ENCODE peak calls at places on chromosomes 4 and X, in eight cellular contexts. One of them, this sample, is unnamed.

GRCh38 chr4:113050361-113050760 is 908 bp downstream of the ANK2 start:
- DNase-seq in PC-3: no peak
- DNase-seq in esophagus squamous epithelium: no peak
- DNase-seq in GM23338: peak; percentile 61
- DNase-seq in mesenchymal stem cell: no peak
- DNase-seq in pancreas: no peak
- DNase-seq in CD8-positive, alpha-beta T cell: no peak
- DNase-seq in esophagus muscularis mucosa: no peak
- DNase-seq in this sample: no peak

GRCh38 chr4:125483278-125483677 is 168.5 kb downstream of the FAT4 start:
- DNase-seq in PC-3: no peak
- DNase-seq in esophagus squamous epithelium: no peak
- DNase-seq in GM23338: no peak
- DNase-seq in mesenchymal stem cell: no peak
- DNase-seq in pancreas: no peak
- DNase-seq in CD8-positive, alpha-beta T cell: no peak
- DNase-seq in esophagus muscularis mucosa: no peak
- DNase-seq in this sample: no peak

GRCh38 chr4:4269856-4270255 is 20.1 kb downstream of the LYAR start:
- DNase-seq in PC-3: peak; percentile 38
- DNase-seq in esophagus squamous epithelium: no peak
- DNase-seq in GM23338: no peak
- DNase-seq in mesenchymal stem cell: peak; percentile 39
- DNase-seq in pancreas: no peak
- DNase-seq in CD8-positive, alpha-beta T cell: peak; percentile 71
- DNase-seq in esophagus muscularis mucosa: no peak
- DNase-seq in this sample: no peak

GRCh38 chr4:112031712-112032328 is 113.4 kb upstream of the FAM241A start:
- DNase-seq in PC-3: peak; percentile 66
- DNase-seq in esophagus squamous epithelium: no peak
- DNase-seq in GM23338: peak; percentile 78
- DNase-seq in mesenchymal stem cell: peak; percentile 72
- DNase-seq in pancreas: no peak
- DNase-seq in CD8-positive, alpha-beta T cell: no peak
- DNase-seq in esophagus muscularis mucosa: no peak
- DNase-seq in this sample: no peak

GRCh38 chr4:182492456-182492855 is 249.3 kb downstream of the TENM3 start:
- DNase-seq in PC-3: no peak
- DNase-seq in esophagus squamous epithelium: no peak
- DNase-seq in GM23338: no peak
- DNase-seq in mesenchymal stem cell: peak; percentile 42
- DNase-seq in pancreas: no peak
- DNase-seq in CD8-positive, alpha-beta T cell: no peak
- DNase-seq in esophagus muscularis mucosa: no peak
- DNase-seq in this sample: no peak

GRCh38 chr4:109174224-109174953 is 128.1 kb downstream of the COL25A1 start:
- DNase-seq in PC-3: no peak
- DNase-seq in esophagus squamous epithelium: no peak
- DNase-seq in GM23338: no peak
- DNase-seq in mesenchymal stem cell: no peak
- DNase-seq in pancreas: no peak
- DNase-seq in CD8-positive, alpha-beta T cell: no peak
- DNase-seq in esophagus muscularis mucosa: no peak
- DNase-seq in this sample: no peak

GRCh38 chr4:29805871-29806480 is 914.2 kb upstream of the PCDH7 start:
- DNase-seq in PC-3: no peak
- DNase-seq in esophagus squamous epithelium: no peak
- DNase-seq in GM23338: no peak
- DNase-seq in mesenchymal stem cell: no peak
- DNase-seq in pancreas: no peak
- DNase-seq in CD8-positive, alpha-beta T cell: no peak
- DNase-seq in esophagus muscularis mucosa: no peak
- DNase-seq in this sample: no peak

GRCh38 chrX:115968436-115969252 is 201.9 kb upstream of the AGTR2 start:
- DNase-seq in PC-3: no peak
- DNase-seq in esophagus squamous epithelium: no peak
- DNase-seq in GM23338: peak; percentile 90
- DNase-seq in mesenchymal stem cell: peak; percentile 66
- DNase-seq in pancreas: peak; percentile 36
- DNase-seq in CD8-positive, alpha-beta T cell: no peak
- DNase-seq in esophagus muscularis mucosa: no peak
- DNase-seq in this sample: no peak

GRCh38 chrX:10110984-10111363 is 45.8 kb upstream of the CLCN4 start:
- DNase-seq in PC-3: no peak
- DNase-seq in esophagus squamous epithelium: no peak
- DNase-seq in GM23338: no peak
- DNase-seq in mesenchymal stem cell: no peak
- DNase-seq in pancreas: no peak
- DNase-seq in CD8-positive, alpha-beta T cell: peak; percentile 84
- DNase-seq in esophagus muscularis mucosa: no peak
- DNase-seq in this sample: no peak

GRCh38 chr4:70902577-70903281 is 560 bp downstream of the MOB1B start:
- DNase-seq in PC-3: peak; percentile 27
- DNase-seq in esophagus squamous epithelium: no peak
- DNase-seq in GM23338: peak; percentile 57
- DNase-seq in mesenchymal stem cell: peak; percentile 60
- DNase-seq in pancreas: no peak
- DNase-seq in CD8-positive, alpha-beta T cell: peak; percentile 22
- DNase-seq in esophagus muscularis mucosa: no peak
- DNase-seq in this sample: peak; percentile 66

GRCh38 chr4:139890810-139891209 is 225.2 kb downstream of the MGST2 start:
- DNase-seq in PC-3: peak; percentile 46
- DNase-seq in esophagus squamous epithelium: no peak
- DNase-seq in GM23338: no peak
- DNase-seq in mesenchymal stem cell: peak; percentile 86
- DNase-seq in pancreas: no peak
- DNase-seq in CD8-positive, alpha-beta T cell: no peak
- DNase-seq in esophagus muscularis mucosa: no peak
- DNase-seq in this sample: no peak

GRCh38 chrX:84873176-84873575 is 130.5 kb upstream of the APOOL start:
- DNase-seq in PC-3: no peak
- DNase-seq in esophagus squamous epithelium: no peak
- DNase-seq in GM23338: no peak
- DNase-seq in mesenchymal stem cell: no peak
- DNase-seq in pancreas: no peak
- DNase-seq in CD8-positive, alpha-beta T cell: no peak
- DNase-seq in esophagus muscularis mucosa: no peak
- DNase-seq in this sample: no peak

GRCh38 chr4:55808187-55808586 is 11.4 kb upstream of the EXOC1L start:
- DNase-seq in PC-3: no peak
- DNase-seq in esophagus squamous epithelium: no peak
- DNase-seq in GM23338: no peak
- DNase-seq in mesenchymal stem cell: no peak
- DNase-seq in pancreas: no peak
- DNase-seq in CD8-positive, alpha-beta T cell: no peak
- DNase-seq in esophagus muscularis mucosa: no peak
- DNase-seq in this sample: no peak

GRCh38 chrX:134570899-134571298 is 87.4 kb downstream of the PLAC1 start:
- DNase-seq in PC-3: no peak
- DNase-seq in esophagus squamous epithelium: no peak
- DNase-seq in GM23338: no peak
- DNase-seq in mesenchymal stem cell: peak; percentile 49
- DNase-seq in pancreas: no peak
- DNase-seq in CD8-positive, alpha-beta T cell: no peak
- DNase-seq in esophagus muscularis mucosa: no peak
- DNase-seq in this sample: no peak

GRCh38 chr4:47468686-47469365 is 5.3 kb upstream of the COMMD8 start:
- DNase-seq in PC-3: no peak
- DNase-seq in esophagus squamous epithelium: no peak
- DNase-seq in GM23338: no peak
- DNase-seq in mesenchymal stem cell: peak; percentile 26
- DNase-seq in pancreas: no peak
- DNase-seq in CD8-positive, alpha-beta T cell: no peak
- DNase-seq in esophagus muscularis mucosa: no peak
- DNase-seq in this sample: no peak

GRCh38 chrX:24294619-24295018 is 19.2 kb downstream of the SUPT20HL2 start:
- DNase-seq in PC-3: peak; percentile 19
- DNase-seq in esophagus squamous epithelium: no peak
- DNase-seq in GM23338: peak; percentile 77
- DNase-seq in mesenchymal stem cell: peak; percentile 6
- DNase-seq in pancreas: no peak
- DNase-seq in CD8-positive, alpha-beta T cell: no peak
- DNase-seq in esophagus muscularis mucosa: no peak
- DNase-seq in this sample: no peak

GRCh38 chr4:7842384-7843279 is 97.0 kb downstream of the AFAP1 start:
- DNase-seq in PC-3: peak; percentile 92
- DNase-seq in esophagus squamous epithelium: no peak
- DNase-seq in GM23338: no peak
- DNase-seq in mesenchymal stem cell: peak; percentile 99
- DNase-seq in pancreas: peak; percentile 16
- DNase-seq in CD8-positive, alpha-beta T cell: no peak
- DNase-seq in esophagus muscularis mucosa: peak; percentile 95
- DNase-seq in this sample: peak; percentile 49

GRCh38 chr4:7839856-7840255 is 99.8 kb downstream of the AFAP1 start:
- DNase-seq in PC-3: no peak
- DNase-seq in esophagus squamous epithelium: no peak
- DNase-seq in GM23338: no peak
- DNase-seq in mesenchymal stem cell: no peak
- DNase-seq in pancreas: no peak
- DNase-seq in CD8-positive, alpha-beta T cell: no peak
- DNase-seq in esophagus muscularis mucosa: no peak
- DNase-seq in this sample: no peak

GRCh38 chr4:7841071-7841470 is 98.6 kb downstream of the AFAP1 start:
- DNase-seq in PC-3: no peak
- DNase-seq in esophagus squamous epithelium: no peak
- DNase-seq in GM23338: no peak
- DNase-seq in mesenchymal stem cell: no peak
- DNase-seq in pancreas: no peak
- DNase-seq in CD8-positive, alpha-beta T cell: no peak
- DNase-seq in esophagus muscularis mucosa: no peak
- DNase-seq in this sample: no peak

GRCh38 chr4:7837597-7838135 is 102.0 kb downstream of the AFAP1 start:
- DNase-seq in PC-3: no peak
- DNase-seq in esophagus squamous epithelium: no peak
- DNase-seq in GM23338: no peak
- DNase-seq in mesenchymal stem cell: no peak
- DNase-seq in pancreas: no peak
- DNase-seq in CD8-positive, alpha-beta T cell: no peak
- DNase-seq in esophagus muscularis mucosa: no peak
- DNase-seq in this sample: no peak

DNA sequence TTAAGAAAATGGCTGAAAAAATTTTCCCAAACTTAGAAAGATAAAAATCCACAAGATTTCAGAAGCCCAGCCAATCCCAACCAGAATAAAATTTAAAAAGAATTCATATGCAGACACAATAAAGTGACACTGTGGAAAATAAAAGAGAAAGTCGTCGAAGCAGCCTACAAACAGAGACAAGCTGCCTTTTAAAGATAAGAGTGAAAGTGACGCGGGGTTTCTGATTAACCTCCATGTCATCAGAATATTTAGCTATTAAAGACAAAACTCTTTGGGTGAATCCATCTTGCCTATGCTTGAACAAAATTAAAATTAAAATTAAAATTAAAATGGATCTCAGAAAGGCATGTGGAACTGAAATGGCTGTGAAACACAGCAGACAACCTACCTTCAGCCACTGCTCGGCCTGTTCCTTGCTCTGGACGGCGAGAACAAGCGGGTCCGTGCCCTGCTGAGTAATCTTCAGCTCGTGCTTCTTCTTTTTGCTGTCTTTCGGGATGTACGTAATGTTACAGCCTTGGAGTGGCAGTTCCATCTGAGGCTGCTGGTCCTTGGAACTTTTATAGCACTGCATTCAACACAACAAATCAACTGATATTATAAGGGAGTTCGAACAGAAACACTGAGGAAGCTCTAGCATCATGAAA is 101.4 kb downstream of the AFAP1 start:
- DNase-seq in PC-3: no peak
- DNase-seq in esophagus squamous epithelium: no peak
- DNase-seq in GM23338: no peak
- DNase-seq in mesenchymal stem cell: no peak
- DNase-seq in pancreas: no peak
- DNase-seq in CD8-positive, alpha-beta T cell: no peak
- DNase-seq in esophagus muscularis mucosa: no peak
- DNase-seq in this sample: no peak
- H3K36me3 ChIP-seq in PC-3: peaks cover 38% of the 10 kb centered on the region
- H3K36me3 ChIP-seq in esophagus squamous epithelium: peaks cover 57% of the 10 kb centered on the region
- H3K36me3 ChIP-seq in GM23338: peaks cover 4% of the 10 kb centered on the region
- H3K36me3 ChIP-seq in mesenchymal stem cell: peaks cover 63% of the 10 kb centered on the region
- H3K36me3 ChIP-seq in pancreas: no peaks in the 10 kb centered on the region
- H3K36me3 ChIP-seq in CD8-positive, alpha-beta T cell: no peaks in the 10 kb centered on the region
- H3K36me3 ChIP-seq in esophagus muscularis mucosa: peaks cover 39% of the 10 kb centered on the region
- H3K36me3 ChIP-seq in this sample: no peaks in the 10 kb centered on the region

GRCh38 chrX:43718081-43718480 is 62.0 kb downstream of the MAOA start:
- DNase-seq in PC-3: peak; percentile 7
- DNase-seq in esophagus squamous epithelium: no peak
- DNase-seq in GM23338: no peak
- DNase-seq in mesenchymal stem cell: no peak
- DNase-seq in pancreas: no peak
- DNase-seq in CD8-positive, alpha-beta T cell: no peak
- DNase-seq in esophagus muscularis mucosa: no peak
- DNase-seq in this sample: no peak
- H3K4me1 ChIP-seq in PC-3: no peaks in the 10 kb centered on the region
- H3K4me1 ChIP-seq in esophagus squamous epithelium: no peaks in the 10 kb centered on the region
- H3K4me1 ChIP-seq in GM23338: no peaks in the 10 kb centered on the region
- H3K4me1 ChIP-seq in mesenchymal stem cell: no peaks in the 10 kb centered on the region
- H3K4me1 ChIP-seq in pancreas: no peaks in the 10 kb centered on the region
- H3K4me1 ChIP-seq in CD8-positive, alpha-beta T cell: no peaks in the 10 kb centered on the region
- H3K4me1 ChIP-seq in esophagus muscularis mucosa: no peaks in the 10 kb centered on the region
- H3K4me1 ChIP-seq in this sample: no peaks in the 10 kb centered on the region

DNA sequence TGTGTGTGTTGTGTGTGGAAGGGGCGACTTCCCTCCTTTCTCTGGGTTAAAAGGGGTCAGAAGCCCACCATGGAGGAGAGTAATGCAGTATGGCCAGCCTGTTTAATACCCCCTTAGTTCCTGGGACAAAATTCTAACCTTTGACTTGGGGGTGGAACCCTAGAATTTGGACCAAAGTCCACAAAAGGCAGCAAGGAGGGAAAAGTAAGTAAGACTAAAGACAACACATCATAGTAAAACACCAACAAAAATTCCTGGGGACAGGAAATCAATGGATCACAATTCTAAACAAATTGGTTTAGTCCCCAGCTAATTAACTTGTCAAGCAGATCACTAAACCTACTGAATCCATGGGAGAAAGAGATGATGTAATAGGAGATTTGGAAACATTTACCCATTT is 3.1 kb downstream of the AMOT start:
- DNase-seq in PC-3: no peak
- DNase-seq in esophagus squamous epithelium: no peak
- DNase-seq in GM23338: no peak
- DNase-seq in mesenchymal stem cell: no peak
- DNase-seq in pancreas: no peak
- DNase-seq in CD8-positive, alpha-beta T cell: no peak
- DNase-seq in esophagus muscularis mucosa: no peak
- DNase-seq in this sample: no peak
- H3K4me3 ChIP-seq in PC-3: no peak overlapping the region
- H3K4me3 ChIP-seq in esophagus squamous epithelium: no peak overlapping the region
- H3K4me3 ChIP-seq in GM23338: no peak overlapping the region
- H3K4me3 ChIP-seq in mesenchymal stem cell: no peak overlapping the region
- H3K4me3 ChIP-seq in pancreas: no peak overlapping the region
- H3K4me3 ChIP-seq in CD8-positive, alpha-beta T cell: no peak overlapping the region
- H3K4me3 ChIP-seq in esophagus muscularis mucosa: no peak overlapping the region
- H3K4me3 ChIP-seq in this sample: no peak overlapping the region

DNA sequence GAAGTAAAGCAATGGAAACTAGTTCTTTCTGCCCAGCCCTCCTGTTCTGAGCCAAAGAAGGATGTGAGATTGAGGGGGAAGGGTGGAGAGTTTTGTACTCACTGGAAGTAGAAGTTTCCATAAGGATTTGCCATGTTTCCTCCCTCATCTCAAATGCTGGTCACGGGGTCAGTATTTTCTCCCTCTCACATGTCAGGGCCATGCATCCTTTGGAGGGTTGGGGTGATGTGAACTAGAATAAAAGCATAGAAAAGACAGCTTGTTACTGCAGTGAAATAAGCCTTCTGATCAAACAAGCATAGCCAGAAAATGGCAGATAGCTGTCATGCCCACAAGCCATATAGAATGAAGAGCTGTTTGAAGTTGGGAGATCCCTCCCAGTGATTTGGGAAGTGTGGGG is 79.7 kb downstream of the KIT start:
- DNase-seq in PC-3: no peak
- DNase-seq in esophagus squamous epithelium: no peak
- DNase-seq in GM23338: no peak
- DNase-seq in mesenchymal stem cell: no peak
- DNase-seq in pancreas: no peak
- DNase-seq in CD8-positive, alpha-beta T cell: no peak
- DNase-seq in esophagus muscularis mucosa: no peak
- DNase-seq in this sample: no peak
- H3K36me3 ChIP-seq in PC-3: no peaks in the 10 kb centered on the region
- H3K36me3 ChIP-seq in esophagus squamous epithelium: no peaks in the 10 kb centered on the region
- H3K36me3 ChIP-seq in GM23338: peaks cover 17% of the 10 kb centered on the region
- H3K36me3 ChIP-seq in mesenchymal stem cell: peaks cover 30% of the 10 kb centered on the region
- H3K36me3 ChIP-seq in pancreas: no peaks in the 10 kb centered on the region
- H3K36me3 ChIP-seq in CD8-positive, alpha-beta T cell: no peaks in the 10 kb centered on the region
- H3K36me3 ChIP-seq in esophagus muscularis mucosa: peaks cover 14% of the 10 kb centered on the region
- H3K36me3 ChIP-seq in this sample: no peaks in the 10 kb centered on the region

This sample was measured in ascending aorta.